ENCODE peak calls at places on chromosomes 12 and 14, in six cellular contexts. J is fibroblast of pulmonary artery, F is right atrium auricular region, S is left lung, Q is B cell, N is neural crest cell. O is an unnamed sample.

GRCh38 chr12:13454991-13455696 is 258.6 kb downstream of the EMP1 start:
- DNase-seq in J (no peak), F (no peak), S (no peak), Q (no peak), N (no peak), O (no peak)

GRCh38 chr12:67758119-67758873 is 109.8 kb downstream of the DYRK2 start:
- DNase-seq in J (no peak), F (no peak), S (no peak), Q (peak), N (no peak), O (no peak)

GRCh38 chr12:88922816-88923215 is 342.5 kb upstream of the KITLG start:
- DNase-seq in J (peak), F (no peak), S (no peak), Q (no peak), N (no peak), O (peak)

GRCh38 chr12:130788515-130788914 is 50.5 kb downstream of the STX2 start:
- DNase-seq in J (no peak), F (no peak), S (no peak), Q (no peak), N (no peak), O (no peak)

GRCh38 chr12:52023182-52023975 is 16.6 kb downstream of the TAMALIN start:
- DNase-seq in J (peak), F (peak), S (peak), Q (peak), N (peak), O (peak)

GRCh38 chr12:4762773-4763172 is 42.6 kb downstream of the GALNT8 start:
- DNase-seq in J (no peak), F (no peak), S (no peak), Q (no peak), N (no peak), O (no peak)

GRCh38 chr12:16613199-16613598 is 7.2 kb upstream of the LMO3 start:
- DNase-seq in J (no peak), F (no peak), S (no peak), Q (no peak), N (no peak), O (no peak)

GRCh38 chr12:47863985-47864384 is 40.8 kb downstream of the VDR start:
- DNase-seq in J (no peak), F (no peak), S (no peak), Q (no peak), N (no peak), O (no peak)

GRCh38 chr14:68526420-68527105 is 266.3 kb downstream of the ZFP36L1 start:
- DNase-seq in J (no peak), F (peak), S (peak), Q (no peak), N (no peak), O (no peak)

GRCh38 chr12:28711411-28711810 is 437.7 kb upstream of the FAR2 start:
- DNase-seq in J (no peak), F (no peak), S (no peak), Q (no peak), N (no peak), O (no peak)

GRCh38 chr12:122323311-122324019 is 57.2 kb upstream of the VPS33A start:
- DNase-seq in J (no peak), F (no peak), S (peak), Q (no peak), N (no peak), O (no peak)

GRCh38 chr12:46701356-46701755 is 124.4 kb downstream of the SLC38A4 start:
- DNase-seq in J (no peak), F (no peak), S (no peak), Q (no peak), N (no peak), O (no peak)

GRCh38 chr12:96015672-96016071 is 19.5 kb upstream of the HAL start:
- DNase-seq in J (peak), F (no peak), S (peak), Q (no peak), N (no peak), O (peak)

GRCh38 chr12:65741662-65742480 is 82.4 kb upstream of the HMGA2 start:
- DNase-seq in J (peak), F (no peak), S (peak), Q (peak), N (peak), O (peak)

GRCh38 chr12:11731042-11731357 is 81.5 kb downstream of the ETV6 start:
- DNase-seq in J (no peak), F (no peak), S (no peak), Q (no peak), N (no peak), O (no peak)

GRCh38 chr14:91190853-91191252 is 53.7 kb downstream of the GPR68 start:
- DNase-seq in J (no peak), F (no peak), S (peak), Q (no peak), N (no peak), O (no peak)

GRCh38 chr12:23424685-23425084 is 524.8 kb downstream of the SOX5 start:
- DNase-seq in J (no peak), F (no peak), S (no peak), Q (no peak), N (no peak), O (no peak)

GRCh38 chr12:65449400-65449799 is 170.9 kb downstream of the MSRB3 start:
- DNase-seq in J (peak), F (no peak), S (no peak), Q (no peak), N (no peak), O (peak)

GRCh38 chr12:25308761-25309160 is 58.0 kb upstream of the KRAS start:
- DNase-seq in J (no peak), F (no peak), S (no peak), Q (no peak), N (no peak), O (peak)

GRCh38 chr12:22860926-22861325 is 236.0 kb downstream of the ETNK1 start:
- DNase-seq in J (no peak), F (no peak), S (no peak), Q (no peak), N (no peak), O (no peak)

GRCh38 chr12:66120477-66120876 is 10.1 kb downstream of the LLPH start:
- DNase-seq in J (no peak), F (no peak), S (no peak), Q (no peak), N (no peak), O (no peak)

GRCh38 chr12:131628766-131629448 is 82.0 kb upstream of the SFSWAP start:
- DNase-seq in J (no peak), F (no peak), S (no peak), Q (no peak), N (no peak), O (no peak)

GRCh38 chr14:65267856-65268255 is 144.7 kb upstream of the FUT8 start:
- DNase-seq in J (peak), F (no peak), S (no peak), Q (no peak), N (no peak), O (no peak)

GRCh38 chr12:94982456-94982855 is 21.0 kb downstream of the NDUFA12 start:
- DNase-seq in J (no peak), F (no peak), S (no peak), Q (no peak), N (no peak), O (no peak)

GRCh38 chr12:67410246-67410645 is 141.1 kb downstream of the CAND1 start:
- DNase-seq in J (no peak), F (no peak), S (no peak), Q (no peak), N (no peak), O (no peak)

GRCh38 chr12:113933201-113933786 is 32.8 kb downstream of the RBM19 start:
- DNase-seq in J (peak), F (peak), S (no peak), Q (no peak), N (peak), O (no peak)

GRCh38 chr12:101876861-101877815 is at the start of gene DRAM1:
- DNase-seq in J (peak), F (peak), S (peak), Q (peak), N (peak), O (peak)

GRCh38 chr12:30278401-30278800 is 417.3 kb downstream of the IPO8 start:
- DNase-seq in J (no peak), F (no peak), S (no peak), Q (no peak), N (no peak), O (no peak)

GRCh38 chr12:23834076-23834475 is 115.4 kb downstream of the SOX5 start:
- DNase-seq in J (peak), F (no peak), S (no peak), Q (no peak), N (no peak), O (no peak)

GRCh38 chr12:123859035-123859434 is 96.9 kb downstream of the DNAH10 start:
- DNase-seq in J (no peak), F (no peak), S (no peak), Q (no peak), N (no peak), O (no peak)

GRCh38 chr14:69992564-69992963 is 113.3 kb downstream of the SMOC1 start:
- DNase-seq in J (no peak), F (peak), S (no peak), Q (no peak), N (no peak), O (no peak)

GRCh38 chr14:92974541-92975345 is 51.8 kb downstream of the CHGA start:
- DNase-seq in J (no peak), F (no peak), S (no peak), Q (no peak), N (no peak), O (no peak)

GRCh38 chr14:92976268-92976667 is 53.3 kb downstream of the CHGA start:
- DNase-seq in J (no peak), F (no peak), S (no peak), Q (no peak), N (no peak), O (no peak)

GRCh38 chr14:92981726-92982125 is 58.8 kb downstream of the CHGA start:
- DNase-seq in J (no peak), F (no peak), S (no peak), Q (no peak), N (no peak), O (no peak)

GRCh38 chr14:92980866-92981265 is 57.9 kb downstream of the CHGA start:
- DNase-seq in J (no peak), F (no peak), S (no peak), Q (no peak), N (no peak), O (no peak)

DNA sequence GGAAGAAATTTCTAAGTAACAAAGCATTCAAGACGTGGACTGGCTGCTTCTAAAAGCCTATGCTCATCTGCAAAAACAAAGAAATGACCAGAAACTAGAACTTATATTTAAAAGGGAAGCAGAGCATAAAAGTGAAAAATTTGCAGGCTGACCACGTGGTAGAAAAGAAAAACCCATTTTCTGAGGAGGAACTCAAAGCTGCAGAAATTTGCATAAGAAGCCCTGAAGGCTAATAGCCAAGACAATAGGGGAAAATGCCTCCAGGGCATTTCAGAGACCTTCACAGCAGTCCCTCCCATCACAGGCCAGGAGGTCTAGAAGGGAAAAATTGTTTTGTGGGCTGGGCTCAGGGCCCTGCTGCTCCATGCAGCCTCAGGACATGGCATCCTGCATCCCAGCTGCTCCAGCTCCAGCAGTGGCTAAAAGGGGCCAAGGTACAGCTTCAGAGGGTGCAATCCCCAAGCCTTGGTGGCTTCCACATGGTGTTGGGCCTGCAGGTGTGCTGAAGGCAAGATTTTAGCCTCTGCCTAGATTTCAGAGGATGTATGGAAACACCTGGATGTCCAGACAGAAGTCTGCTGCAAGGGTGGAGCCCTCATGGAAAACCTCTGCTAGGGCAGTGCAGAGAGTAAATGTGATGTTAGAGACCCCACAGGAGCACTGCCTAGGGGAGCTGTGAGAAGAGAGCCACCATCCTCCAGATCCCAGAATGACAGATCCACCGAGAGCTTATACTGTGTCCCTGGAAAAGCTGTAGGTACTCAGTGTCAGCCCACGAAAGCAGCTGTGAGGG is 55.5 kb downstream of the CHGA start:
- DNase-seq in J (no peak), F (no peak), S (no peak), Q (no peak), N (no peak), O (no peak)
- TF ChIP-seq CTCF in J (no peak), F (no peak), S (no peak), Q (no peak), N (no peak), O (no peak)

DNA sequence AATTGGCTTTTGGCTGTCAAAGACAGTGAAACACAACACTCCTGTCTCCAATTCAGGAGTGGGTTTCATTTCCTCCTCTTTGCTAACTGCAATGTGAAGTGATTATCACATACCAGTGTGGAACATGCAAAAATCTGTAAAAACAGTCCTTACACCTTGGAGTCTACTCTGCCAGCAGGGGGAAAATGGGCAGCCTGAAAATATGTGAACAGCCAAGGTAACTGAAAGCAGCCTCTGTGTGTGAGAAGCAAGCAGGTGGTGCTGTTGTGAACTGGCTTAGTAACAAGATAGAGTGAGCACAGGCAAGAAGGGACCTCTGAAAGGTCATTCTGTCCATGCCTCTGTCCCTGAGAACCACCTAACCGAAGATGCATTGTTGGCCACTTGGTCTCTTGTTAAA is 6.0 kb downstream of the PRMT8 start:
- DNase-seq in J (no peak), F (no peak), S (no peak), Q (no peak), N (no peak), O (no peak)
- TF ChIP-seq CTCF in J (no peak), F (no peak), S (no peak), Q (no peak), N (peak), O (no peak)

GRCh38 chr14:77124345-77125274 is 17.0 kb downstream of the ZDHHC22 start:
- DNase-seq in J (peak), F (peak), S (peak), Q (peak), N (peak), O (peak)
- TF ChIP-seq CTCF in J (no peak), F (peak), S (peak), Q (peak), N (peak), O (peak)

DNA sequence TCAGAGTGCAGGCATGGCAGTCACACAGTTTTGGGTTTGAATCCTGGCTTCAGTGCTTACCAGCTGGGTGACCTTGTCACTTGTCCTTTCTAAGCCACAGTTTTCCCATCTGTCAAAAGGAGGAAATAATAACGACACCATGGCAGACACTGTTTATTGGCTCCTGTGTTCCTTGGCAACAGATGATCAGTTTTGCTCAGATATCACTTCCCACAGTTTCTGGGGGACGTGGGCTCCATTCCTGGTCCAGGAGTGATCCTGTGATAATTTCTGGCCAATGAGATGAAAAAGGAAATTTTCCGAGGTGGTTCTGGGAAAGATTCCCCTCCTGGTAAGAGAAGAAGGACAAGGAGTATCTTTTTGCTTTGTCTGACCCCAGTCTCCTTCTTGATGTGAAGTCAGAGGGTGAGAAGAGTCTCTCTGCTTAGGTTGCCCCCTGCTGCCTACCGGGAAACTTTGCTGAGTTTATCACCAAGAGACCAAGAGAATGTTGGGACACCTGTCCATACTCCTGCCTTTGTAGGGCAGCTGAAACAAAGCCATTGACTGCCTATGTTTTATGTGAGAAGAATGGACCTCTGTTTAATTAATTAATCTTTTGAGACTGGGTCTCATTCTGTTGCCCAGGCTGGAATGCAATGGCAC is 178.9 kb upstream of the NRXN3 start:
- DNase-seq in J (no peak), F (no peak), S (no peak), Q (no peak), N (no peak), O (no peak)
- TF ChIP-seq CTCF in J (no peak), F (no peak), S (no peak), Q (no peak), N (peak), O (no peak)

DNA sequence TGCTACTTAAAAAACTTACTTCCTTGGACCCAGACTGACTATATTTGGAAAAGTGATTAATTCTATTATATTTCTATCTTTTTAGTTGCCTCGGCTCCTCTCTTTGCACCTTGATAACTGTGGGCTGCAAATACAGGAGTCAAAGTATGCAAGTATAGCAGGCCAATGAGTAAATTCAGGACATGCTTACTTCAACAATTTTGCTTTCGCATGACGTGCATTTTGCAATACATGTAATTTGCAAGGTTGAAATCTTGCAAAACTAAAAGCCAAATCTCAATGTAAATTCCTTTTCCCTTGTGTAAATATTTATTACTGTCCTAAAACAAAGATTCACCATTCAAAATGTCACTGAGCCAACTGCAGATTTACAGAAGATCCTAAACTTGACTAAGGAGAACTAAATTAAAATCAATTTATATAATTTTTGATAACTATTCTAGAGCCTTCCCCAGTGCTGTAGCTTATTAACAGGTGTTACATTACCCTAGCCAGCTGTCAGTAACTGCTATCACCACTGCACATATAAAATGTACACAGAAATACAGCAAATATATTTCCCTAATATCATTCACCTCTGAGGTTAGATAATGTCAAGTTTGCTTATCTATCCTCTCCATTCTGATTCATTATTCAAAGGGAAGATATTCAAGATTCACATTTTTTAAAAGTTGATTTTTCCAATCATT is 1069.5 kb downstream of the TRHDE start:
- DNase-seq in J (no peak), F (no peak), S (no peak), Q (no peak), N (no peak), O (no peak)
- TF ChIP-seq CTCF in J (no peak), F (no peak), S (no peak), Q (no peak), N (no peak), O (no peak)

GRCh38 chr12:6383572-6384498 is at the start of gene LTBR:
- DNase-seq in J (peak), F (peak), S (peak), Q (peak), N (no peak), O (peak)
- TF ChIP-seq CTCF in J (no peak), F (no peak), S (no peak), Q (no peak), N (no peak), O (peak)

DNA sequence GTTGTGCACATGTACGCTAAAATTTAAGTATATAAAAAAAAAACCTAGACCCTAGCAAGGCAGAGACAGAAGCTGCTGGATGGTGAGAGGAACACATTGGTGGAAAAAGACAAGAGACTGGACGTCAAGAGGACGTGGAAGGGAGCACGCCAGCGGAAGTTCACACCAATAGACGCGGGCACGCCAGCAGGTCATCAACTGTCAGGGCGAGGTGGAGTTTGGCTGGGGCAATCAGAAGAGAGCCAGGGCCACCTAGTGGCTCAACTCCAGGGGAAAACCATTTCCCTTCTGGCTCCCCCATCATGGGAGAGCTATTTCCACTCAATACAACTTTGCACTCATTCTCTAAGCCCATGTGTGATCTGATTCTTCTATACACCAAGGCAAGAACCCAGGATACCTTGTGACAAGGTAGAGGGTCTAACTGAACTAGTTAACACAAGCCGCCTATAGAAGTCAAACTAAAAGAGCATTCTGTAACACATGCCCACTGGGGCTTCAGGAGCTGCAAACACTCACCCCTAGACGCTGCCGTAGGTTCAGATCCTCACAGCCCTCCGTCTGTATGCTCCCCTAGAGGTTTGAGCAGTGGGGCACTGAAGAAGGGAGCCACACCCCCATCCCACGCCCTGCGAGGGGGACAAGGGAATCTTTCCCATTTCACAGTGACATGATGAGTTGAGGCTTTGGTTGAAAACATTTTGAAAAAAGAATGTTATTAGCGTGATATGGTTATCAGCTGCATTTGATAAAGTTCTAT is 702.7 kb downstream of the TMTC2 start:
- DNase-seq in J (no peak), F (no peak), S (peak), Q (no peak), N (peak), O (no peak)
- TF ChIP-seq CTCF in J (no peak), F (no peak), S (no peak), Q (no peak), N (peak), O (no peak)

DNA sequence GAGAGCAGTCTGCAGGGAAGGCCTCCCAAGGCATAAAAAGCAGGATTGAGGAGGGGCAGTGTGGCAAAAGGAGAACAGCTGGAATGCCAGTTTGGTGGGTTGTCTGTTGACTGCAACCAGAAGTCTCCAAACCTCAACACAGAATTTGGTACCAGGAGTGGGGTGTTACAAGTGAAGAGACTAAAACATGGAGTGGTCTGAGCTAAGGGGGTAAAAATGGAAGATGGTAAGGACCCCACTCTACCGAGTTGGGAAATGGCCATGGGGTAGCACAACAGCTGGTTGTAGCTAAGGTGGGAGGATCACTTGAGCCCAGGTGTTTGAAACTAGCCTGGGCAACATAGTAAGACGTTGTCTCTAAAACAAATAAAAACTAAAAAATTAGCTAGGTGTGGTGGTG is 17.8 kb upstream of the KLC1 start:
- DNase-seq in J (no peak), F (no peak), S (no peak), Q (no peak), N (no peak), O (no peak)
- TF ChIP-seq CTCF in J (no peak), F (no peak), S (no peak), Q (no peak), N (no peak), O (no peak)